ENCODE peak calls at places on chromosomes 6 and 20, in five cellular contexts. One of them, this sample, is unnamed. For H3K9me3, the result is how much of the 10 kb centered on the place peaks cover.

GRCh38 chr6:135922170-135922569 is 70.7 kb downstream of the PDE7B start:
- DNase-seq in CD8-positive, alpha-beta T cell: no peak
- DNase-seq in A549: peak
- DNase-seq in pancreas: no peak
- DNase-seq in fibroblast of lung: peak
- DNase-seq in this sample: no peak

GRCh38 chr6:112936476-112936875 is 589.3 kb downstream of the RFPL4B start:
- DNase-seq in CD8-positive, alpha-beta T cell: no peak
- DNase-seq in A549: no peak
- DNase-seq in pancreas: no peak
- DNase-seq in fibroblast of lung: peak
- DNase-seq in this sample: no peak

GRCh38 chr6:159090530-159091306 is 45.9 kb upstream of the TAGAP start:
- DNase-seq in CD8-positive, alpha-beta T cell: no peak
- DNase-seq in A549: no peak
- DNase-seq in pancreas: no peak
- DNase-seq in fibroblast of lung: no peak
- DNase-seq in this sample: no peak

GRCh38 chr6:105981002-105981887 is 104.9 kb upstream of the PRDM1 start:
- DNase-seq in CD8-positive, alpha-beta T cell: no peak
- DNase-seq in A549: no peak
- DNase-seq in pancreas: no peak
- DNase-seq in fibroblast of lung: no peak
- DNase-seq in this sample: no peak

GRCh38 chr6:42402184-42402583 is 49.5 kb downstream of the TRERF1 start:
- DNase-seq in CD8-positive, alpha-beta T cell: no peak
- DNase-seq in A549: no peak
- DNase-seq in pancreas: no peak
- DNase-seq in fibroblast of lung: peak
- DNase-seq in this sample: no peak

GRCh38 chr6:167574431-167575097 is 249.7 kb downstream of the TTLL2 start:
- DNase-seq in CD8-positive, alpha-beta T cell: no peak
- DNase-seq in A549: no peak
- DNase-seq in pancreas: no peak
- DNase-seq in fibroblast of lung: no peak
- DNase-seq in this sample: peak

GRCh38 chr6:79070206-79070825 is 7.7 kb downstream of the PHIP start:
- DNase-seq in CD8-positive, alpha-beta T cell: no peak
- DNase-seq in A549: no peak
- DNase-seq in pancreas: no peak
- DNase-seq in fibroblast of lung: peak
- DNase-seq in this sample: no peak

GRCh38 chr6:53069431-53069830 is 4.2 kb downstream of the FBXO9 start:
- DNase-seq in CD8-positive, alpha-beta T cell: no peak
- DNase-seq in A549: no peak
- DNase-seq in pancreas: no peak
- DNase-seq in fibroblast of lung: no peak
- DNase-seq in this sample: no peak

GRCh38 chr20:4721719-4722118 is at the start of gene PRND:
- DNase-seq in CD8-positive, alpha-beta T cell: no peak
- DNase-seq in A549: no peak
- DNase-seq in pancreas: no peak
- DNase-seq in fibroblast of lung: no peak
- DNase-seq in this sample: no peak

GRCh38 chr6:21085643-21086042 is 507.9 kb upstream of the SOX4 start:
- DNase-seq in CD8-positive, alpha-beta T cell: no peak
- DNase-seq in A549: no peak
- DNase-seq in pancreas: no peak
- DNase-seq in fibroblast of lung: peak
- DNase-seq in this sample: no peak

GRCh38 chr20:48238326-48238725 is 453.0 kb upstream of the SULF2 start:
- DNase-seq in CD8-positive, alpha-beta T cell: no peak
- DNase-seq in A549: no peak
- DNase-seq in pancreas: no peak
- DNase-seq in fibroblast of lung: peak
- DNase-seq in this sample: no peak

GRCh38 chr6:118706702-118707101 is 55.3 kb upstream of the CEP85L start:
- DNase-seq in CD8-positive, alpha-beta T cell: no peak
- DNase-seq in A549: no peak
- DNase-seq in pancreas: no peak
- DNase-seq in fibroblast of lung: no peak
- DNase-seq in this sample: no peak

GRCh38 chr6:29834564-29835436 is 7.2 kb downstream of the HLA-G start:
- DNase-seq in CD8-positive, alpha-beta T cell: peak
- DNase-seq in A549: no peak
- DNase-seq in pancreas: no peak
- DNase-seq in fibroblast of lung: peak
- DNase-seq in this sample: no peak

GRCh38 chr6:73394577-73395354 is at the start of gene DDX43:
- DNase-seq in CD8-positive, alpha-beta T cell: peak
- DNase-seq in A549: no peak
- DNase-seq in pancreas: peak
- DNase-seq in fibroblast of lung: peak
- DNase-seq in this sample: peak

GRCh38 chr20:11796041-11796440 is 121.7 kb upstream of the BTBD3 start:
- DNase-seq in CD8-positive, alpha-beta T cell: no peak
- DNase-seq in A549: no peak
- DNase-seq in pancreas: no peak
- DNase-seq in fibroblast of lung: peak
- DNase-seq in this sample: no peak

GRCh38 chr20:17619351-17620093 is 49.6 kb downstream of the DSTN start:
- DNase-seq in CD8-positive, alpha-beta T cell: no peak
- DNase-seq in A549: no peak
- DNase-seq in pancreas: peak
- DNase-seq in fibroblast of lung: no peak
- DNase-seq in this sample: peak

GRCh38 chr6:33177552-33178446 is 14.5 kb downstream of the COL11A2 start:
- DNase-seq in CD8-positive, alpha-beta T cell: no peak
- DNase-seq in A549: no peak
- DNase-seq in pancreas: no peak
- DNase-seq in fibroblast of lung: no peak
- DNase-seq in this sample: no peak

GRCh38 chr20:20317195-20318113 is 50.5 kb upstream of the INSM1 start:
- DNase-seq in CD8-positive, alpha-beta T cell: no peak
- DNase-seq in A549: no peak
- DNase-seq in pancreas: no peak
- DNase-seq in fibroblast of lung: no peak
- DNase-seq in this sample: no peak

GRCh38 chr20:21615617-21616080 is 89.8 kb upstream of the PAX1 start:
- DNase-seq in CD8-positive, alpha-beta T cell: peak
- DNase-seq in A549: peak
- DNase-seq in pancreas: peak
- DNase-seq in fibroblast of lung: peak
- DNase-seq in this sample: no peak

GRCh38 chr20:38961530-38962043 is 557 bp upstream of the DHX35 start:
- DNase-seq in CD8-positive, alpha-beta T cell: no peak
- DNase-seq in A549: peak
- DNase-seq in pancreas: peak
- DNase-seq in fibroblast of lung: no peak
- DNase-seq in this sample: no peak

GRCh38 chr20:45183084-45183483 is 8.4 kb downstream of the PI3 start:
- DNase-seq in CD8-positive, alpha-beta T cell: no peak
- DNase-seq in A549: no peak
- DNase-seq in pancreas: no peak
- DNase-seq in fibroblast of lung: no peak
- DNase-seq in this sample: no peak

GRCh38 chr6:122145246-122145645 is 254.2 kb upstream of the HSF2 start:
- DNase-seq in CD8-positive, alpha-beta T cell: no peak
- DNase-seq in A549: no peak
- DNase-seq in pancreas: no peak
- DNase-seq in fibroblast of lung: no peak
- DNase-seq in this sample: no peak

GRCh38 chr20:31988430-31989015 is 20.6 kb downstream of the XKR7 start:
- DNase-seq in CD8-positive, alpha-beta T cell: no peak
- DNase-seq in A549: peak
- DNase-seq in pancreas: no peak
- DNase-seq in fibroblast of lung: no peak
- DNase-seq in this sample: no peak

GRCh38 chr6:118632359-118632758 is 19.0 kb downstream of the CEP85L start:
- DNase-seq in CD8-positive, alpha-beta T cell: no peak
- DNase-seq in A549: no peak
- DNase-seq in pancreas: no peak
- DNase-seq in fibroblast of lung: no peak
- DNase-seq in this sample: no peak

GRCh38 chr20:6925744-6926278 is 158.3 kb downstream of the BMP2 start:
- DNase-seq in CD8-positive, alpha-beta T cell: no peak
- DNase-seq in A549: no peak
- DNase-seq in pancreas: no peak
- DNase-seq in fibroblast of lung: no peak
- DNase-seq in this sample: no peak

GRCh38 chr20:1566701-1567100 is 9.2 kb upstream of the SIRPD start:
- DNase-seq in CD8-positive, alpha-beta T cell: no peak
- DNase-seq in A549: no peak
- DNase-seq in pancreas: no peak
- DNase-seq in fibroblast of lung: no peak
- DNase-seq in this sample: no peak

GRCh38 chr20:64106981-64107735 is at the start of gene NPBWR2:
- DNase-seq in CD8-positive, alpha-beta T cell: no peak
- DNase-seq in A549: no peak
- DNase-seq in pancreas: no peak
- DNase-seq in fibroblast of lung: no peak
- DNase-seq in this sample: no peak

GRCh38 chr20:50426865-50427739 is 83.1 kb upstream of the PTPN1 start:
- DNase-seq in CD8-positive, alpha-beta T cell: no peak
- DNase-seq in A549: no peak
- DNase-seq in pancreas: no peak
- DNase-seq in fibroblast of lung: no peak
- DNase-seq in this sample: no peak

GRCh38 chr6:89894169-89894568 is at the start of gene GJA10:
- DNase-seq in CD8-positive, alpha-beta T cell: no peak
- DNase-seq in A549: no peak
- DNase-seq in pancreas: no peak
- DNase-seq in fibroblast of lung: no peak
- DNase-seq in this sample: no peak

GRCh38 chr6:163356324-163356723 is 58.2 kb upstream of the QKI start:
- DNase-seq in CD8-positive, alpha-beta T cell: no peak
- DNase-seq in A549: no peak
- DNase-seq in pancreas: no peak
- DNase-seq in fibroblast of lung: peak
- DNase-seq in this sample: peak

GRCh38 chr20:15619816-15620215 is 953.4 kb downstream of the KIF16B start:
- DNase-seq in CD8-positive, alpha-beta T cell: no peak
- DNase-seq in A549: no peak
- DNase-seq in pancreas: no peak
- DNase-seq in fibroblast of lung: no peak
- DNase-seq in this sample: no peak

GRCh38 chr20:15619341-15619740 is 953.9 kb downstream of the KIF16B start:
- DNase-seq in CD8-positive, alpha-beta T cell: no peak
- DNase-seq in A549: no peak
- DNase-seq in pancreas: no peak
- DNase-seq in fibroblast of lung: no peak
- DNase-seq in this sample: no peak

GRCh38 chr20:15616626-15617025 is 956.6 kb downstream of the KIF16B start:
- DNase-seq in CD8-positive, alpha-beta T cell: no peak
- DNase-seq in A549: no peak
- DNase-seq in pancreas: no peak
- DNase-seq in fibroblast of lung: no peak
- DNase-seq in this sample: no peak

GRCh38 chr20:15613530-15613929 is 959.7 kb downstream of the KIF16B start:
- DNase-seq in CD8-positive, alpha-beta T cell: no peak
- DNase-seq in A549: no peak
- DNase-seq in pancreas: peak
- DNase-seq in fibroblast of lung: no peak
- DNase-seq in this sample: no peak

GRCh38 chr20:15618912-15619311 is 954.3 kb downstream of the KIF16B start:
- DNase-seq in CD8-positive, alpha-beta T cell: no peak
- DNase-seq in A549: no peak
- DNase-seq in pancreas: no peak
- DNase-seq in fibroblast of lung: no peak
- DNase-seq in this sample: no peak
- H3K9me3 ChIP-seq in CD8-positive, alpha-beta T cell: under half
- H3K9me3 ChIP-seq in A549: under half
- H3K9me3 ChIP-seq in pancreas: under half
- H3K9me3 ChIP-seq in fibroblast of lung: under half
- H3K9me3 ChIP-seq in this sample: under half

GRCh38 chr6:44223471-44224153 is at the start of gene SLC29A1:
- DNase-seq in CD8-positive, alpha-beta T cell: peak
- DNase-seq in A549: peak
- DNase-seq in pancreas: peak
- DNase-seq in fibroblast of lung: peak
- DNase-seq in this sample: no peak
- TF ChIP-seq CTCF in CD8-positive, alpha-beta T cell: no peak
- TF ChIP-seq CTCF in A549: no peak
- TF ChIP-seq CTCF in pancreas: no peak
- TF ChIP-seq CTCF in fibroblast of lung: no peak
- TF ChIP-seq CTCF in this sample: no peak

GRCh38 chr6:30876039-30876730 is 8.1 kb upstream of the DDR1 start:
- DNase-seq in CD8-positive, alpha-beta T cell: no peak
- DNase-seq in A549: no peak
- DNase-seq in pancreas: no peak
- DNase-seq in fibroblast of lung: peak
- DNase-seq in this sample: no peak

GRCh38 chr6:30870546-30870945 is 13.8 kb upstream of the DDR1 start:
- DNase-seq in CD8-positive, alpha-beta T cell: no peak
- DNase-seq in A549: no peak
- DNase-seq in pancreas: no peak
- DNase-seq in fibroblast of lung: no peak
- DNase-seq in this sample: no peak

GRCh38 chr6:30875244-30876038 is 8.9 kb upstream of the DDR1 start:
- DNase-seq in CD8-positive, alpha-beta T cell: no peak
- DNase-seq in A549: no peak
- DNase-seq in pancreas: no peak
- DNase-seq in fibroblast of lung: no peak
- DNase-seq in this sample: no peak

GRCh38 chr6:30873137-30873640 is 11.1 kb upstream of the DDR1 start:
- DNase-seq in CD8-positive, alpha-beta T cell: no peak
- DNase-seq in A549: no peak
- DNase-seq in pancreas: no peak
- DNase-seq in fibroblast of lung: no peak
- DNase-seq in this sample: no peak

DNA sequence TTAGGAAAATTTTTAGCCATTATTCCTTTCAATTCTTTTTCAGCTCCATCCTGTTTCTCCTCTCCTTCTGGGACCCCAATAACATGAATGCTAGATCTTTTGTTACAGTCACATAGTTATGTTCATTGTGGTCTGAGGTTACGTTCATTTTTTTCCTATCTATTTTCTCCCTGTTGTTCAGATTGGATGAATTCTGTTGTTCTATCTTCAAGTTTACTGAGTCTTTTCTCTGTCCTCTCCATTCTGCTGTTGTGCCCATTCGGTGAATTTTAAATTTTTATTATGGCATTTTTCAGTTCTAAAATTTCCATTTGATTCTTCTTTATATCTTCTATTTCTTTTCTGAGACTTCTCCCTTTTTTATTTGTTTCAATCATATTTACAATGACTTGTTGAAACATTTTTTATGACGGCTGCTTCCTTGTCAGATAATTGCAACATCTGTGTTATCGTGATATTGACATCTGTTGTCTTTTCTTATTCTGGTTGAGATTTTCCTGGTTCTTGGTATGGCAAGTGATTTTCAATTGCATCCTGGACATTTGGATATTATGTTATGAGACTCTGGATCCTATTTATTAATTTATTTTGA is 12.6 kb upstream of the DDR1 start:
- DNase-seq in CD8-positive, alpha-beta T cell: no peak
- DNase-seq in A549: no peak
- DNase-seq in pancreas: no peak
- DNase-seq in fibroblast of lung: no peak
- DNase-seq in this sample: no peak
- H3K9me3 ChIP-seq in CD8-positive, alpha-beta T cell: under half
- H3K9me3 ChIP-seq in A549: under half
- H3K9me3 ChIP-seq in pancreas: under half
- H3K9me3 ChIP-seq in fibroblast of lung: under half
- H3K9me3 ChIP-seq in this sample: under half

GRCh38 chr6:17001188-17001587 is 100.7 kb upstream of the STMND1 start:
- DNase-seq in CD8-positive, alpha-beta T cell: no peak
- DNase-seq in A549: no peak
- DNase-seq in pancreas: no peak
- DNase-seq in fibroblast of lung: peak
- DNase-seq in this sample: no peak
- TF ChIP-seq CTCF in CD8-positive, alpha-beta T cell: no peak
- TF ChIP-seq CTCF in A549: no peak
- TF ChIP-seq CTCF in pancreas: no peak
- TF ChIP-seq CTCF in fibroblast of lung: peak
- TF ChIP-seq CTCF in this sample: no peak